ENCODE peak calls at places on chromosome 4, in six cellular contexts. P is right atrium auricular region, X is transverse colon, Y is K562, B is testis, C is GM23248. M is an unnamed sample.
A peak's percentile ranks its signal among the peaks of the same experiment; 100 is the strongest.

GRCh38 chr4:38675167-38676121 is 11.4 kb downstream of the KLF3 start:
- DNase-seq in P (peak; percentile 88), X (peak; percentile 90), Y (peak; percentile 45), B (peak; percentile 94), C (peak; percentile 80), M (peak; percentile 83)

GRCh38 chr4:6262847-6263487 is 6.7 kb upstream of the WFS1 start:
- DNase-seq in P (no peak), X (no peak), Y (no peak), B (no peak), C (no peak), M (no peak)

GRCh38 chr4:42282081-42282901 is 115.0 kb upstream of the SHISA3 start:
- DNase-seq in P (peak; percentile 69), X (no peak), Y (peak; percentile 63), B (peak; percentile 79), C (peak; percentile 85), M (peak; percentile 25)

GRCh38 chr4:163930086-163930485 is 435.6 kb downstream of the TMA16 start:
- DNase-seq in P (no peak), X (no peak), Y (no peak), B (no peak), C (no peak), M (no peak)

GRCh38 chr4:16659694-16660093 is 238.8 kb downstream of the LDB2 start:
- DNase-seq in P (no peak), X (no peak), Y (no peak), B (no peak), C (no peak), M (no peak)

GRCh38 chr4:45640281-45640680 is 483.6 kb downstream of the GABRG1 start:
- DNase-seq in P (no peak), X (peak; percentile 16), Y (no peak), B (no peak), C (no peak), M (no peak)

GRCh38 chr4:176383273-176384077 is 63.7 kb downstream of the SPCS3 start:
- DNase-seq in P (no peak), X (no peak), Y (no peak), B (no peak), C (peak; percentile 71), M (no peak)

GRCh38 chr4:101264993-101265815 is 82.1 kb downstream of the PPP3CA start:
- DNase-seq in P (no peak), X (no peak), Y (no peak), B (no peak), C (peak; percentile 18), M (no peak)

GRCh38 chr4:113845138-113845537 is 83.6 kb upstream of the CAMK2D start:
- DNase-seq in P (no peak), X (no peak), Y (no peak), B (no peak), C (no peak), M (no peak)

GRCh38 chr4:78477276-78477675 is 74.3 kb upstream of the ANXA3 start:
- DNase-seq in P (no peak), X (no peak), Y (no peak), B (no peak), C (peak; percentile 81), M (no peak)

DNA sequence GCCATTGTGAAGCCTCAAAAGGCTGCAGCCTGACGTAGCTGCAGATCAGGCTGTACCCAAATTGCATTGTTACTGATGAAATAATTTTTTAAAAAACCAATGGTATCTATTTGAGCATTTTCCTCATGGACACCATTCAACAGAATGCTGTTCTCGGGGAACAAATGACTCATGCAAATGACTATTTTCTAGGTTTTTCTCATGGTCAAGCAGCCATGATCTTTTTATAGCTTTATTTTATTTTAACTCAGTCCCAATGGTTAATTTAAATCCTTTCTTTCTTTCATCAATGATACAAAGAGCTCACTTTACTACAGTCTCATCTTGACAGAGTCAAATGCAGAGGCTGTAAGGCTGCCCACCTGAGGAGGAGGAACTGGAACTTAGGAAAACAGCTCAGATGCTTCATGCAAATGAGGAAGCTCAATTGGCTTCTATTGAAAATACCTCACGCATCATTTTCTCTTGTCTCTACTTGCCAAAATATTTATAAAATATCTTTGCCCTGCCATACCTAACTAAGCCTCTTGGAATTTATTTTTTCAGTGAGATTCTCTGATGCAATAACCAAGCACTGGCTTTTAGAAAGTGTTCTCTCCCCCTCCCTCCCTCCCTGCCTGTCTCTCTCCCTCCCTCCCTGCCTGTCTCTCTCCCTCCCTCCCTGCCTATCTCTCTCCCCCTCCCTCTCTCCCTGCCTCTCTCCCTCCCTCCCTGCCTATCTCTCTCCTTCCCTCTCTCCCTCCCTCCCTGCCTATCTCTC is 81.0 kb downstream of the SORBS2 start:
- DNase-seq in P (no peak), X (no peak), Y (no peak), B (no peak), C (peak; percentile 47), M (no peak)
- H3K27ac ChIP-seq in P (peak overlapping the region; percentile 54), X (peak overlapping the region; percentile 52), Y (no peak overlapping the region), B (no peak overlapping the region), C (no peak overlapping the region), M (no peak overlapping the region)

DNA sequence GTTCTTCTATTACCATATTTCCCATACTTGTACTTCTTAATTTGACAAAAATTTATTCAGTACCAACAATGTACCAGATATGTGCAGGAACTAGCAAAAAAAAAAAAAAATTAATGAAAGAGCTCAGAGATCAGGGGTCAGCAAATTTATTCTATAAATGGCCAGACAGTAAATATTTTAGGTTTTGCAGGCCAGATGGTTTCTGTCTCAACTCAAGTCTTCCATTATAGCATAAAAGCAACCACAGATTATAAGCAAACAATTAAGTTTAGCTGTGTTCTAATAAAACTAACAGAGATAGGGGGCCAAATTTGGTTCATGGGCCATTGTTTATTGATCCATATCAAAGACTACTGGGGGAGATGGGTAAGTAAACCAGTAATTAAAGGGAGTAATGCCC is 19.3 kb downstream of the NEK1 start:
- DNase-seq in P (no peak), X (no peak), Y (no peak), B (no peak), C (no peak), M (no peak)
- H3K4me1 ChIP-seq in P (no peaks in the 10 kb centered on the region), X (no peaks in the 10 kb centered on the region), Y (no peaks in the 10 kb centered on the region), B (no peaks in the 10 kb centered on the region), C (no peaks in the 10 kb centered on the region), M (no peaks in the 10 kb centered on the region)

GRCh38 chr4:11626046-11626445 is 197.4 kb upstream of the HS3ST1 start:
- DNase-seq in P (no peak), X (no peak), Y (no peak), B (no peak), C (no peak), M (no peak)

GRCh38 chr4:11631416-11631815 is 202.7 kb upstream of the HS3ST1 start:
- DNase-seq in P (no peak), X (no peak), Y (no peak), B (no peak), C (no peak), M (no peak)

GRCh38 chr4:11625206-11625605 is 196.5 kb upstream of the HS3ST1 start:
- DNase-seq in P (no peak), X (no peak), Y (no peak), B (no peak), C (no peak), M (no peak)

GRCh38 chr4:11632015-11632414 is 203.3 kb upstream of the HS3ST1 start:
- DNase-seq in P (no peak), X (no peak), Y (no peak), B (no peak), C (no peak), M (no peak)

GRCh38 chr4:11628093-11628725 is 199.5 kb upstream of the HS3ST1 start:
- DNase-seq in P (no peak), X (no peak), Y (no peak), B (no peak), C (no peak), M (no peak)
- H3K9me3 ChIP-seq in P (no peaks in the 10 kb centered on the region), X (no peaks in the 10 kb centered on the region), Y (no peaks in the 10 kb centered on the region), B (no peaks in the 10 kb centered on the region), C (no peaks in the 10 kb centered on the region), M (no peaks in the 10 kb centered on the region)

GRCh38 chr4:10326075-10326474 is 131.2 kb downstream of the ZNF518B start:
- DNase-seq in P (no peak), X (no peak), Y (peak; percentile 79), B (no peak), C (no peak), M (no peak)
- H3K27ac ChIP-seq in P (no peak overlapping the region), X (no peak overlapping the region), Y (peak overlapping the region; percentile 72), B (no peak overlapping the region), C (no peak overlapping the region), M (no peak overlapping the region)

GRCh38 chr4:128390475-128390996 is 102.9 kb upstream of the PGRMC2 start:
- DNase-seq in P (no peak), X (no peak), Y (no peak), B (peak; percentile 29), C (no peak), M (no peak)
- H3K4me1 ChIP-seq in P (peaks cover 34% of the 10 kb centered on the region), X (no peaks in the 10 kb centered on the region), Y (peaks cover 9% of the 10 kb centered on the region), B (peaks cover 20% of the 10 kb centered on the region), C (peaks cover 63% of the 10 kb centered on the region), M (no peaks in the 10 kb centered on the region)

GRCh38 chr4:11480683-11481082 is 52.0 kb upstream of the HS3ST1 start:
- DNase-seq in P (peak; percentile 67), X (no peak), Y (no peak), B (peak; percentile 31), C (no peak), M (peak; percentile 67)
- H3K9me3 ChIP-seq in P (no peaks in the 10 kb centered on the region), X (no peaks in the 10 kb centered on the region), Y (peaks cover 3% of the 10 kb centered on the region), B (no peaks in the 10 kb centered on the region), C (no peaks in the 10 kb centered on the region), M (no peaks in the 10 kb centered on the region)

GRCh38 chr4:76278583-76278982 is 27.1 kb downstream of the FAM47E start:
- DNase-seq in P (no peak), X (no peak), Y (no peak), B (no peak), C (no peak), M (no peak)
- H3K27ac ChIP-seq in P (no peak overlapping the region), X (no peak overlapping the region), Y (no peak overlapping the region), B (no peak overlapping the region), C (no peak overlapping the region), M (no peak overlapping the region)

GRCh38 chr4:2256156-2256731 is 5.7 kb downstream of the MXD4 start:
- DNase-seq in P (peak; percentile 66), X (peak; percentile 6), Y (no peak), B (peak; percentile 72), C (no peak), M (no peak)

GRCh38 chr4:2258091-2259035 is 3.5 kb downstream of the MXD4 start:
- DNase-seq in P (peak; percentile 56), X (peak; percentile 7), Y (no peak), B (peak; percentile 22), C (no peak), M (no peak)

GRCh38 chr4:2257361-2258001 is 4.4 kb downstream of the MXD4 start:
- DNase-seq in P (peak; percentile 57), X (peak; percentile 8), Y (no peak), B (peak; percentile 36), C (no peak), M (no peak)

GRCh38 chr4:2255501-2256155 is 6.3 kb downstream of the MXD4 start:
- DNase-seq in P (peak; percentile 59), X (peak; percentile 10), Y (no peak), B (peak; percentile 88), C (no peak), M (no peak)

DNA sequence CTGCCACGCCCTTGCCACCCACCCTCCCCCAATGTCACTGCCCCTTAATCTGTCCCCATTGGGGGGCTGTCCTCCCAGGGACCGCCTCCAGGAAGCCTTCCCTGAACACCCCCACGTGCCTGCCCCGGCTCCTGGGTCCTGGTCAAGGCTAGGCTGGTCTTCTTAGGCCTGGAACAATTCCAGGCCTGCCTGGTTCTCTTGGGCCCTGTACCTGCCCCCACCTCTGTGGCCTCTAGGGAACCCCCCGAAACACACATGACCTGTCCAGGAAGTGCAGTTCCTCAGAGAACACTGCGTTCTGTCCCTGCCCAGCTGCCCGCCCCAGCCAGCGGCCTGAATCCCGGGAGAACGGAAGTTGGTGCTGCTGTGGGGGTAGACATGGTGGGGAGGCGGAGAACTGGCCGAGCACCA is 5.1 kb downstream of the MXD4 start:
- DNase-seq in P (peak; percentile 68), X (peak; percentile 19), Y (peak; percentile 41), B (peak; percentile 61), C (no peak), M (no peak)
- H3K4me1 ChIP-seq in P (peaks cover 75% of the 10 kb centered on the region), X (peaks cover 29% of the 10 kb centered on the region), Y (peaks cover 76% of the 10 kb centered on the region), B (peaks cover 66% of the 10 kb centered on the region), C (peaks cover 8% of the 10 kb centered on the region), M (peaks cover 24% of the 10 kb centered on the region)